ENCODE peak calls at places on chromosomes 11 and 22, in five cellular contexts. Q, L, Y, J and H are unnamed samples.

GRCh38 chr11:79333381-79333780 is 107.4 kb downstream of the TENM4 start:
- DNase-seq in Y (no peak), L (no peak), Q (no peak), J (no peak), H (no peak)

GRCh38 chr22:32814289-32814865 is 12.9 kb downstream of the TIMP3 start:
- DNase-seq in J (no peak), Y (no peak), L (no peak), Q (no peak), H (no peak)

GRCh38 chr11:128448487-128448886 is 138.9 kb downstream of the ETS1 start:
- DNase-seq in Q (no peak), Y (no peak), J (no peak), L (peak), H (no peak)

GRCh38 chr11:126391286-126391954 is 35.9 kb downstream of the ST3GAL4 start:
- DNase-seq in J (no peak), Y (no peak), Q (no peak), L (no peak), H (no peak)

GRCh38 chr22:33923660-33924246 is 3.5 kb upstream of the LARGE1 start:
- DNase-seq in Q (no peak), Y (peak), L (peak), J (peak), H (peak)

GRCh38 chr22:29820941-29821789 is 16.9 kb downstream of the ASCC2 start:
- DNase-seq in J (peak), L (peak), Y (peak), Q (peak), H (peak)

GRCh38 chr11:95556342-95557151 is 233.0 kb downstream of the FAM76B start:
- DNase-seq in Q (no peak), J (no peak), L (no peak), Y (no peak), H (no peak)

GRCh38 chr11:127193916-127194315 is 193.3 kb upstream of the KIRREL3 start:
- DNase-seq in J (no peak), Y (no peak), L (no peak), Q (no peak), H (no peak)

GRCh38 chr11:95575517-95575916 is 214.1 kb downstream of the FAM76B start:
- DNase-seq in Y (no peak), Q (no peak), L (no peak), J (no peak), H (no peak)

GRCh38 chr11:121451982-121452608 is at the start of gene SORL1:
- DNase-seq in Q (peak), J (no peak), Y (peak), L (peak), H (peak)

GRCh38 chr11:2089536-2090165 is 49.5 kb downstream of the IGF2 start:
- DNase-seq in J (no peak), Y (peak), Q (no peak), L (peak), H (no peak)

GRCh38 chr11:92415246-92415645 is 190.6 kb downstream of the FAT3 start:
- DNase-seq in L (no peak), Y (no peak), Q (no peak), J (no peak), H (no peak)

GRCh38 chr11:64865286-64866172 is 12.9 kb downstream of the EHD1 start:
- DNase-seq in J (no peak), L (peak), Q (no peak), Y (no peak), H (no peak)

GRCh38 chr22:36730176-36730858 is 26.8 kb upstream of the CACNG2 start:
- DNase-seq in Y (no peak), J (no peak), L (no peak), Q (no peak), H (no peak)

GRCh38 chr11:118342503-118343161 is at the start of gene CD3D:
- DNase-seq in J (no peak), L (no peak), Y (no peak), Q (peak), H (no peak)

GRCh38 chr11:64357904-64358535 is 942 bp upstream of the RPS6KA4 start:
- DNase-seq in L (peak), Y (no peak), Q (no peak), J (no peak), H (no peak)

GRCh38 chr11:126943319-126943718 is 57.3 kb downstream of the KIRREL3 start:
- DNase-seq in Y (no peak), J (no peak), L (no peak), Q (no peak), H (no peak)

GRCh38 chr22:48944756-48945620 is 882.7 kb downstream of the BRD1 start:
- DNase-seq in Y (no peak), Q (no peak), L (no peak), J (no peak), H (no peak)

GRCh38 chr11:44894217-44894617 is 56.5 kb downstream of the TP53I11 start:
- DNase-seq in J (no peak), Q (peak), Y (peak), L (peak), H (peak)

GRCh38 chr11:74818283-74818946 is 69.8 kb downstream of the RNF169 start:
- DNase-seq in J (no peak), L (no peak), Q (no peak), Y (no peak), H (no peak)

GRCh38 chr11:122038543-122038942 is 77.5 kb downstream of the BLID start:
- DNase-seq in L (peak), Q (no peak), J (no peak), Y (no peak), H (no peak)

GRCh38 chr11:122709042-122709760 is 53.7 kb downstream of the UBASH3B start:
- DNase-seq in Y (no peak), L (peak), Q (no peak), J (no peak), H (no peak)

GRCh38 chr11:64661146-64661545 is 61.9 kb downstream of the NRXN2 start:
- DNase-seq in Q (no peak), Y (no peak), L (no peak), J (no peak), H (no peak)